ENCODE peak calls at places on chromosome 5, in five cellular contexts. Y is T-helper 17 cell, O is astrocyte, D is IMR-90, N is BE2C. P is an unnamed sample.

GRCh38 chr5:112247930-112248329 is 171.1 kb downstream of the EPB41L4A start:
- DNase-seq in Y (no peak), N (no peak), O (no peak), D (no peak), P (no peak)

GRCh38 chr5:172048539-172049101 is 42.2 kb upstream of the FBXW11 start:
- DNase-seq in D (peak), Y (no peak), N (no peak), O (peak), P (no peak)

GRCh38 chr5:112200132-112200531 is 218.9 kb downstream of the EPB41L4A start:
- DNase-seq in D (no peak), O (no peak), N (no peak), Y (no peak), P (no peak)

GRCh38 chr5:88671408-88671807 is 211.6 kb downstream of the MEF2C start:
- DNase-seq in Y (no peak), N (no peak), O (no peak), D (no peak), P (no peak)

GRCh38 chr5:67066815-67067214 is 129.8 kb downstream of the CD180 start:
- DNase-seq in N (no peak), D (peak), O (peak), Y (no peak), P (no peak)

GRCh38 chr5:172610643-172611042 is 30.4 kb upstream of the NEURL1B start:
- DNase-seq in N (no peak), D (no peak), Y (no peak), O (no peak), P (no peak)

GRCh38 chr5:149134778-149135169 is 6.5 kb upstream of the ABLIM3 start:
- DNase-seq in Y (no peak), N (no peak), D (no peak), O (no peak), P (no peak)

GRCh38 chr5:100424787-100425186 is 110.4 kb upstream of the FAM174A start:
- DNase-seq in N (no peak), D (no peak), Y (no peak), O (no peak), P (no peak)

GRCh38 chr5:158373623-158374375 is 514.9 kb upstream of the CLINT1 start:
- DNase-seq in O (no peak), D (no peak), N (no peak), Y (no peak), P (no peak)